ENCODE peak calls at places on chromosome 3, in ten cellular contexts. S, E, R, H, Q, F, C, G, V and J are unnamed samples.
A peak's percentile ranks its signal among the peaks of the same experiment; 100 is the strongest.

GRCh38 chr3:38001456-38002081 is 11.0 kb downstream of the VILL start:
- DNase-seq in S (no peak), E (no peak), R (no peak), H (peak; percentile 58), Q (no peak), F (peak; percentile 53), C (no peak), G (peak; percentile 10), V (no peak), J (no peak)

GRCh38 chr3:32910954-32911353 is 40.5 kb upstream of the CCR4 start:
- DNase-seq in S (no peak), E (no peak), R (no peak), H (no peak), Q (no peak), F (no peak), C (peak; percentile 80), G (no peak), V (no peak), J (no peak)

GRCh38 chr3:11136871-11137626 is 17.2 kb upstream of the HRH1 start:
- DNase-seq in S (no peak), E (no peak), R (peak; percentile 100), H (no peak), Q (no peak), F (no peak), C (peak; percentile 99), G (no peak), V (peak; percentile 69), J (no peak)

GRCh38 chr3:133937061-133937686 is 41.5 kb upstream of the RAB6B start:
- DNase-seq in S (no peak), E (no peak), R (no peak), H (no peak), Q (no peak), F (no peak), C (no peak), G (no peak), V (no peak), J (no peak)

GRCh38 chr3:69364354-69364753 is 21.5 kb downstream of the FRMD4B start:
- DNase-seq in S (no peak), E (no peak), R (peak; percentile 32), H (no peak), Q (no peak), F (peak; percentile 52), C (peak; percentile 72), G (no peak), V (no peak), J (no peak)

GRCh38 chr3:15204005-15204404 is 2.0 kb upstream of the CAPN7 start:
- DNase-seq in S (no peak), E (no peak), R (no peak), H (no peak), Q (no peak), F (no peak), C (no peak), G (no peak), V (no peak), J (no peak)

GRCh38 chr3:146227486-146227885 is 23.4 kb downstream of the PLSCR4 start:
- DNase-seq in S (no peak), E (no peak), R (no peak), H (peak; percentile 29), Q (no peak), F (no peak), C (no peak), G (no peak), V (no peak), J (no peak)

GRCh38 chr3:67683522-67683921 is 29.1 kb upstream of the SUCLG2 start:
- DNase-seq in S (no peak), E (no peak), R (no peak), H (no peak), Q (no peak), F (no peak), C (no peak), G (no peak), V (no peak), J (no peak)

GRCh38 chr3:115692887-115693524 is 69.7 kb downstream of the GAP43 start:
- DNase-seq in S (peak; percentile 76), E (peak; percentile 85), R (peak; percentile 46), H (peak; percentile 80), Q (peak; percentile 83), F (no peak), C (peak; percentile 51), G (peak; percentile 39), V (peak; percentile 75), J (no peak)

GRCh38 chr3:61877359-61877770 is 316.0 kb downstream of the PTPRG start:
- DNase-seq in S (no peak), E (peak; percentile 32), R (no peak), H (no peak), Q (no peak), F (no peak), C (peak; percentile 42), G (no peak), V (no peak), J (no peak)

GRCh38 chr3:149512073-149512782 is 37.7 kb downstream of the TM4SF4 start:
- DNase-seq in S (peak; percentile 41), E (peak; percentile 81), R (peak; percentile 36), H (peak; percentile 82), Q (peak; percentile 63), F (peak; percentile 67), C (peak; percentile 62), G (no peak), V (peak; percentile 65), J (no peak)

GRCh38 chr3:72127843-72128242 is 342.9 kb upstream of the PROK2 start:
- DNase-seq in S (no peak), E (no peak), R (no peak), H (no peak), Q (no peak), F (no peak), C (peak; percentile 3), G (no peak), V (no peak), J (no peak)

GRCh38 chr3:112653881-112654300 is 12.9 kb upstream of the CCDC80 start:
- DNase-seq in S (no peak), E (no peak), R (peak; percentile 69), H (peak; percentile 78), Q (no peak), F (peak; percentile 78), C (peak; percentile 72), G (no peak), V (no peak), J (no peak)

GRCh38 chr3:100265016-100265415 is 4.2 kb downstream of the TBC1D23 start:
- DNase-seq in S (no peak), E (peak; percentile 22), R (no peak), H (no peak), Q (no peak), F (no peak), C (peak; percentile 14), G (no peak), V (no peak), J (no peak)

GRCh38 chr3:183513046-183513706 is 42.3 kb downstream of the KLHL6 start:
- DNase-seq in S (peak; percentile 31), E (no peak), R (no peak), H (no peak), Q (no peak), F (no peak), C (no peak), G (no peak), V (no peak), J (no peak)

GRCh38 chr3:152961323-152961722 is 126.4 kb downstream of the P2RY1 start:
- DNase-seq in S (no peak), E (no peak), R (no peak), H (no peak), Q (peak; percentile 31), F (no peak), C (peak; percentile 78), G (no peak), V (peak; percentile 14), J (no peak)

GRCh38 chr3:152270944-152271343 is 2.2 kb downstream of the MBNL1 start:
- DNase-seq in S (no peak), E (no peak), R (no peak), H (no peak), Q (no peak), F (no peak), C (peak; percentile 50), G (no peak), V (no peak), J (no peak)

GRCh38 chr3:9161811-9162210 is 87.6 kb downstream of the SRGAP3 start:
- DNase-seq in S (no peak), E (no peak), R (no peak), H (no peak), Q (no peak), F (no peak), C (no peak), G (no peak), V (no peak), J (no peak)

GRCh38 chr3:160784853-160785252 is 28.8 kb downstream of the PPM1L start:
- DNase-seq in S (no peak), E (no peak), R (no peak), H (no peak), Q (no peak), F (no peak), C (no peak), G (no peak), V (no peak), J (no peak)

GRCh38 chr3:128447561-128448013 is 19.1 kb downstream of the DNAJB8 start:
- DNase-seq in S (peak; percentile 78), E (no peak), R (no peak), H (no peak), Q (no peak), F (no peak), C (no peak), G (no peak), V (no peak), J (no peak)

GRCh38 chr3:138186803-138187295 is 252 bp upstream of the ARMC8 start:
- DNase-seq in S (peak; percentile 92), E (peak; percentile 96), R (peak; percentile 64), H (peak; percentile 97), Q (peak; percentile 84), F (peak; percentile 97), C (peak; percentile 84), G (peak; percentile 73), V (peak; percentile 77), J (no peak)

GRCh38 chr3:58560771-58561311 is 16.4 kb downstream of the FAM107A start:
- DNase-seq in S (no peak), E (no peak), R (peak; percentile 92), H (no peak), Q (peak; percentile 39), F (no peak), C (peak; percentile 95), G (no peak), V (peak; percentile 11), J (no peak)

GRCh38 chr3:17213102-17213501 is 328.3 kb downstream of the PLCL2 start:
- DNase-seq in S (no peak), E (no peak), R (no peak), H (no peak), Q (no peak), F (no peak), C (peak; percentile 10), G (no peak), V (no peak), J (no peak)

GRCh38 chr3:23002846-23003800 is 200.0 kb upstream of the UBE2E2 start:
- DNase-seq in S (no peak), E (peak; percentile 41), R (no peak), H (no peak), Q (no peak), F (no peak), C (no peak), G (no peak), V (no peak), J (no peak)

GRCh38 chr3:77025476-77025875 is 14.4 kb upstream of the ROBO2 start:
- DNase-seq in S (no peak), E (no peak), R (no peak), H (no peak), Q (no peak), F (no peak), C (no peak), G (no peak), V (no peak), J (no peak)

GRCh38 chr3:147305533-147306241 is 100.7 kb downstream of the ZIC4 start:
- DNase-seq in S (no peak), E (no peak), R (no peak), H (no peak), Q (no peak), F (no peak), C (peak; percentile 3), G (no peak), V (no peak), J (no peak)

GRCh38 chr3:48684480-48685143 is 1.1 kb downstream of the NCKIPSD start:
- DNase-seq in S (no peak), E (no peak), R (no peak), H (peak; percentile 90), Q (no peak), F (peak; percentile 80), C (no peak), G (no peak), V (no peak), J (no peak)